ENCODE peak calls at places on chromosomes 6 and 20, in six cellular contexts. P, T, Q, U, W and K are unnamed samples.

GRCh38 chr20:11173936-11174335 is 500.1 kb upstream of the JAG1 start:
- DNase-seq in P (no peak), T (no peak), Q (no peak), U (no peak), W (no peak), K (no peak)

GRCh38 chr6:162576009-162576408 is 151.6 kb downstream of the PRKN start:
- DNase-seq in P (no peak), T (no peak), Q (no peak), U (no peak), W (no peak), K (no peak)

GRCh38 chr6:6179858-6180257 is 140.6 kb downstream of the F13A1 start:
- DNase-seq in P (no peak), T (no peak), Q (no peak), U (peak; percentile 8), W (no peak), K (peak; percentile 17)

GRCh38 chr6:165889636-165890403 is 226.8 kb upstream of the PDE10A start:
- DNase-seq in P (no peak), T (no peak), Q (no peak), U (peak; percentile 35), W (peak; percentile 62), K (peak; percentile 48)

GRCh38 chr6:131023834-131024504 is 39.1 kb downstream of the EPB41L2 start:
- DNase-seq in P (no peak), T (no peak), Q (no peak), U (no peak), W (no peak), K (no peak)

GRCh38 chr6:30782425-30783014 is 38.2 kb upstream of the IER3 start:
- DNase-seq in P (no peak), T (no peak), Q (no peak), U (no peak), W (no peak), K (no peak)

GRCh38 chr20:44170796-44171410 is 16.1 kb downstream of the JPH2 start:
- DNase-seq in P (no peak), T (no peak), Q (no peak), U (no peak), W (no peak), K (no peak)

GRCh38 chr20:40962733-40963504 is 65.7 kb upstream of the TOP1 start:
- DNase-seq in P (peak; percentile 84), T (peak; percentile 67), Q (peak; percentile 62), U (peak; percentile 75), W (peak; percentile 76), K (peak; percentile 80)

GRCh38 chr6:112251170-112251945 is 3.0 kb downstream of the LAMA4 start:
- DNase-seq in P (no peak), T (no peak), Q (peak; percentile 57), U (no peak), W (no peak), K (no peak)

GRCh38 chr6:149470948-149471347 is 13.9 kb downstream of the ZC3H12D start:
- DNase-seq in P (no peak), T (no peak), Q (no peak), U (no peak), W (no peak), K (no peak)

GRCh38 chr6:36590237-36590636 is 3.9 kb upstream of the SRSF3 start:
- DNase-seq in P (no peak), T (no peak), Q (no peak), U (no peak), W (no peak), K (no peak)

GRCh38 chr20:59939052-59939878 is 840 bp downstream of the PPP1R3D start:
- DNase-seq in P (no peak), T (no peak), Q (peak; percentile 60), U (peak; percentile 32), W (peak; percentile 39), K (peak; percentile 58)

GRCh38 chr20:40753472-40753871 is 64.4 kb upstream of the MAFB start:
- DNase-seq in P (no peak), T (no peak), Q (no peak), U (no peak), W (no peak), K (no peak)

GRCh38 chr6:72218125-72218524 is 331.8 kb downstream of the RIMS1 start:
- DNase-seq in P (peak; percentile 8), T (no peak), Q (no peak), U (peak; percentile 30), W (peak; percentile 65), K (peak; percentile 58)

GRCh38 chr20:745683-746301 is 22.5 kb downstream of the SLC52A3 start:
- DNase-seq in P (no peak), T (no peak), Q (no peak), U (no peak), W (no peak), K (no peak)

GRCh38 chr20:20370087-20370575 is 2.2 kb downstream of the INSM1 start:
- DNase-seq in P (no peak), T (no peak), Q (no peak), U (no peak), W (no peak), K (no peak)

GRCh38 chr20:49724637-49725606 is 11.2 kb upstream of the B4GALT5 start:
- DNase-seq in P (no peak), T (no peak), Q (peak; percentile 34), U (no peak), W (no peak), K (peak; percentile 16)

GRCh38 chr6:75524322-75524972 is 30.8 kb upstream of the FILIP1 start:
- DNase-seq in P (no peak), T (no peak), Q (no peak), U (no peak), W (no peak), K (no peak)

GRCh38 chr20:18004389-18005031 is 35.7 kb downstream of the MGME1 start:
- DNase-seq in P (no peak), T (no peak), Q (no peak), U (no peak), W (no peak), K (no peak)

GRCh38 chr6:149925974-149926777 is 3.3 kb upstream of the RAET1G start:
- DNase-seq in P (no peak), T (peak; percentile 48), Q (peak; percentile 92), U (peak; percentile 56), W (peak; percentile 93), K (peak; percentile 90)

GRCh38 chr20:36218380-36219064 is 17.8 kb upstream of the AAR2 start:
- DNase-seq in P (no peak), T (no peak), Q (no peak), U (no peak), W (no peak), K (no peak)

GRCh38 chr6:117264487-117265424 is 602 bp upstream of the VGLL2 start:
- DNase-seq in P (peak; percentile 58), T (no peak), Q (no peak), U (peak; percentile 44), W (peak; percentile 25), K (no peak)

GRCh38 chr6:117263353-117263927 is 1.9 kb upstream of the VGLL2 start:
- DNase-seq in P (peak; percentile 15), T (no peak), Q (no peak), U (no peak), W (no peak), K (no peak)

GRCh38 chr6:117266267-117266797 is 974 bp downstream of the VGLL2 start:
- DNase-seq in P (no peak), T (no peak), Q (no peak), U (no peak), W (no peak), K (no peak)

GRCh38 chr6:117266948-117267347 is 1.6 kb downstream of the VGLL2 start:
- DNase-seq in P (no peak), T (no peak), Q (no peak), U (no peak), W (no peak), K (no peak)

DNA sequence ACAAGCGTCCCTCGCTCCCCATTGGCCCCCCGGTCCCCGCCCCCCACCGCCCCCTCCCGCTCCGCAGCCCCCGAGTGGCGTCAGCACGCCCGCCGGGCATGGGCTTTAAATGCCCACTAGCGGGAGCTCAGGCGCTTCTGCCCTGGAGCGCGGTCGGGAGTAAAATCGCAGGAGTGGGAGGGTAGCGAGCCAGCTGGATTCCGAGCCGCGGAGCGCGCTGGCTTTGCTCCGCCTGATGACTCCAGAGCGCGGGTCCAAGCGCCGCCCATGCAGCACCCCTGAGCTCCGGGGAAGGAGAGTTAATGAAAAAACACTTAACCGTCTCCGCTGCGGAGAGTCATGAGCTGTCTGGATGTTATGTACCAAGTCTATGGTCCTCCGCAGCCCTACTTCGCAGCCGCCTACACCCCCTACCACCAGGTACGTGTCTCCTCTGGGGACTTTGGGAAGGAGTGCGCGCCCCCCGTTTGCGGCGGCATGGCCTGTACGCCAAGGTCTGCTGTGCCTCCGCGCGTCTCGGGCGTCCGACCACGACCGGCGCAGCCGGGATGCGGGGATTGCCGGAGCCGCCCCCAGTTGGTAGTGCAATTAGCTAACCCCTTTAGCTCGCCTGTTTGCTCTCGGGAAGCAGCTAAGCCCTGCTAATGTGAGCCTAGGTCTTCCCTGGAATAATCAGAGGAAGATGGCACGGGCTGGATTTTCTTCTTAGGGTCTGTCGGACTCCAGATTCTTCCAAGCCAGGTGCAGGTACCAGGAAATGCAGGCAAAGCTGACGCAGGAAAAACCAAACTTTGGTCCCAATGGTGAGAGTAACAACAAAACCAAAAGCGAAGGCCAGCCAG is at the start of gene VGLL2:
- DNase-seq in P (peak; percentile 47), T (no peak), Q (no peak), U (no peak), W (peak; percentile 61), K (peak; percentile 78)
- TF ChIP-seq CTCF in P (no peak), T (no peak), Q (no peak), U (no peak), W (no peak), K (no peak)

GRCh38 chr6:24274441-24275083 is 83.3 kb downstream of the DCDC2 start:
- DNase-seq in P (no peak), T (no peak), Q (no peak), U (no peak), W (no peak), K (no peak)
- TF ChIP-seq CTCF in P (peak; percentile 45), T (peak; percentile 69), Q (no peak), U (peak; percentile 50), W (peak; percentile 64), K (peak; percentile 73)

GRCh38 chr20:54100563-54100962 is 30.2 kb upstream of the BCAS1 start:
- DNase-seq in P (no peak), T (no peak), Q (no peak), U (no peak), W (no peak), K (no peak)

GRCh38 chr20:54102543-54102942 is 32.1 kb upstream of the BCAS1 start:
- DNase-seq in P (no peak), T (no peak), Q (no peak), U (no peak), W (no peak), K (no peak)

GRCh38 chr20:54105653-54106052 is 35.3 kb upstream of the BCAS1 start:
- DNase-seq in P (no peak), T (no peak), Q (no peak), U (no peak), W (no peak), K (no peak)

GRCh38 chr20:54103762-54104600 is 33.6 kb upstream of the BCAS1 start:
- DNase-seq in P (no peak), T (no peak), Q (no peak), U (no peak), W (no peak), K (no peak)

GRCh38 chr20:54103067-54103761 is 32.8 kb upstream of the BCAS1 start:
- DNase-seq in P (peak; percentile 71), T (peak; percentile 45), Q (peak; percentile 32), U (peak; percentile 78), W (peak; percentile 88), K (peak; percentile 87)
- TF ChIP-seq CTCF in P (peak; percentile 72), T (peak; percentile 86), Q (no peak), U (peak; percentile 91), W (peak; percentile 88), K (peak; percentile 91)

DNA sequence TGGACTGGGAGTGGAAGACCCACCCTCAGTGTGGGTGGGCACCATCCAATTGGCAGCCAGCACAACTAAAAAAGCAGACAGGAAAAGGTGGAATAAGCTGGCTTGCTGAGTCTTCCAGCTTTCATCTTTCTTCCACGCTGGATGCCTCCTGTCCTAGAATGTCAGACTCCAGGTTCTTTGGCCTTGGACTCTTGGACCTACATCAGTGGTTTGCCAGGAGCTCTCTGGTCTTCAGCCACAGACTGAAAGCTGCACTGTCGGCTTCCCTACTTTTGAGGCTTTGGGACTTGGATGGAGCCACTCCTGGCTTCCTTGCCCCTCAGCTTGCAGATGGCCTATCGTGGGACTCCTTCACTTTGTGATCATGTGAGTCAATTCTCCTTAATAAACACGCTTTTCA is 59.8 kb downstream of the SOX4 start:
- DNase-seq in P (no peak), T (no peak), Q (no peak), U (no peak), W (no peak), K (no peak)
- TF ChIP-seq CTCF in P (no peak), T (no peak), Q (no peak), U (no peak), W (no peak), K (no peak)